ENCODE peak calls at places on chromosomes 16 and 17, in five cellular contexts. S, X, M, K and Y are unnamed samples.

GRCh38 chr16:22788190-22788530 is 25.8 kb upstream of the HS3ST2 start:
- DNase-seq in S (no peak), X (no peak), M (no peak), K (no peak), Y (no peak)

GRCh38 chr17:16419074-16419928 is 3.9 kb downstream of the TRPV2 start:
- DNase-seq in S (no peak), X (peak), M (peak), K (no peak), Y (no peak)

GRCh38 chr17:78573955-78574354 is 3.2 kb downstream of the DNAH17 start:
- DNase-seq in S (no peak), X (no peak), M (no peak), K (peak), Y (no peak)

GRCh38 chr16:24775455-24775854 is 46.0 kb downstream of the TNRC6A start:
- DNase-seq in S (no peak), X (no peak), M (no peak), K (no peak), Y (peak)

GRCh38 chr17:4673169-4673568 is 30.8 kb downstream of the PELP1 start:
- DNase-seq in S (no peak), X (no peak), M (no peak), K (no peak), Y (no peak)

GRCh38 chr17:38444151-38444550 is 15.9 kb downstream of the ARHGAP23 start:
- DNase-seq in S (no peak), X (peak), M (peak), K (peak), Y (peak)

GRCh38 chr17:14304876-14305636 is 4.2 kb downstream of the HS3ST3B1 start:
- DNase-seq in S (no peak), X (no peak), M (no peak), K (peak), Y (no peak)

GRCh38 chr16:23398987-23399805 is 53.8 kb downstream of the COG7 start:
- DNase-seq in S (no peak), X (no peak), M (no peak), K (peak), Y (peak)

GRCh38 chr17:43701318-43701743 is 39.6 kb upstream of the MEOX1 start:
- DNase-seq in S (no peak), X (peak), M (peak), K (no peak), Y (no peak)

GRCh38 chr17:3796110-3796821 is 4.7 kb downstream of the ITGAE start:
- DNase-seq in S (peak), X (no peak), M (peak), K (no peak), Y (no peak)

GRCh38 chr17:1110844-1111598 is 68.8 kb downstream of the ABR start:
- DNase-seq in S (peak), X (peak), M (peak), K (peak), Y (peak)

GRCh38 chr17:36183001-36183810 is 6.8 kb upstream of the TBC1D3B start:
- DNase-seq in S (no peak), X (peak), M (peak), K (peak), Y (peak)

GRCh38 chr17:83196973-83197880 is 117.8 kb downstream of the METRNL start:
- DNase-seq in S (peak), X (no peak), M (peak), K (no peak), Y (peak)

GRCh38 chr17:72022328-72022727 is 98.5 kb upstream of the SOX9 start:
- DNase-seq in S (no peak), X (no peak), M (no peak), K (no peak), Y (no peak)

GRCh38 chr16:79361132-79361751 is 239.3 kb downstream of the MAF start:
- DNase-seq in S (no peak), X (no peak), M (no peak), K (no peak), Y (no peak)

GRCh38 chr17:77288115-77288619 is 147.4 kb downstream of the SEC14L1 start:
- DNase-seq in S (no peak), X (no peak), M (no peak), K (no peak), Y (no peak)

GRCh38 chr17:32342603-32343325 is 791 bp upstream of the C17orf75 start:
- DNase-seq in S (no peak), X (no peak), M (peak), K (no peak), Y (no peak)

GRCh38 chr17:4492762-4493561 is 5.7 kb upstream of the SPNS2 start:
- DNase-seq in S (no peak), X (peak), M (peak), K (no peak), Y (peak)

GRCh38 chr17:67400193-67400592 is 23.1 kb downstream of the PITPNC1 start:
- DNase-seq in S (no peak), X (no peak), M (peak), K (peak), Y (no peak)

GRCh38 chr16:86107190-86107589 is 208.2 kb downstream of the IRF8 start:
- DNase-seq in S (no peak), X (no peak), M (no peak), K (no peak), Y (no peak)

GRCh38 chr16:87840462-87840978 is 28.8 kb downstream of the SLC7A5 start:
- DNase-seq in S (no peak), X (no peak), M (no peak), K (no peak), Y (no peak)

GRCh38 chr17:36942031-36942599 is 4.8 kb downstream of the LHX1 start:
- DNase-seq in S (no peak), X (no peak), M (peak), K (peak), Y (no peak)

GRCh38 chr16:89324056-89325010 is 106.8 kb downstream of the ZNF778 start:
- DNase-seq in S (no peak), X (no peak), M (peak), K (no peak), Y (no peak)

GRCh38 chr16:27646811-27647210 is 96.9 kb downstream of the KATNIP start:
- DNase-seq in S (no peak), X (no peak), M (no peak), K (no peak), Y (no peak)

GRCh38 chr17:66018786-66019185 is 173.1 kb downstream of the CEP112 start:
- DNase-seq in S (no peak), X (no peak), M (no peak), K (no peak), Y (no peak)

GRCh38 chr17:59899099-59899498 is 6.2 kb downstream of the RPS6KB1 start:
- DNase-seq in S (no peak), X (peak), M (no peak), K (no peak), Y (no peak)

GRCh38 chr16:47664653-47665325 is 203.7 kb downstream of the PHKB start:
- DNase-seq in S (no peak), X (no peak), M (no peak), K (no peak), Y (peak)

GRCh38 chr17:75546181-75546580 is 20.7 kb downstream of the LLGL2 start:
- DNase-seq in S (no peak), X (no peak), M (no peak), K (no peak), Y (peak)